ENCODE peak calls at places on chromosomes 2 and 18, in six cellular contexts. One of them, this sample, is unnamed.

GRCh38 chr2:63440612-63441011 is 147.7 kb downstream of the WDPCP start:
- DNase-seq in IMR-90: peak
- DNase-seq in H1: no peak
- DNase-seq in H9: no peak
- DNase-seq in neuronal stem cell: no peak
- DNase-seq in trophoblast cell: peak
- DNase-seq in this sample: no peak

GRCh38 chr2:206163251-206163880 is 3.7 kb downstream of the EEF1B2 start:
- DNase-seq in IMR-90: no peak
- DNase-seq in trophoblast cell: no peak
- DNase-seq in H9: no peak
- DNase-seq in neuronal stem cell: no peak
- DNase-seq in H1: no peak
- DNase-seq in this sample: no peak

GRCh38 chr2:205376071-205376470 is 306.2 kb upstream of the NRP2 start:
- DNase-seq in IMR-90: no peak
- DNase-seq in neuronal stem cell: no peak
- DNase-seq in H9: no peak
- DNase-seq in trophoblast cell: no peak
- DNase-seq in H1: no peak
- DNase-seq in this sample: no peak

GRCh38 chr2:224401641-224402342 is at the start of gene FAM124B:
- DNase-seq in H1: no peak
- DNase-seq in H9: no peak
- DNase-seq in neuronal stem cell: no peak
- DNase-seq in trophoblast cell: peak
- DNase-seq in IMR-90: peak
- DNase-seq in this sample: peak

GRCh38 chr18:11146238-11146946 is 3.0 kb downstream of the PIEZO2 start:
- DNase-seq in IMR-90: no peak
- DNase-seq in H1: no peak
- DNase-seq in neuronal stem cell: no peak
- DNase-seq in trophoblast cell: no peak
- DNase-seq in H9: peak
- DNase-seq in this sample: no peak

GRCh38 chr18:75422341-75422910 is 5.1 kb downstream of the SMIM21 start:
- DNase-seq in IMR-90: peak
- DNase-seq in H9: no peak
- DNase-seq in neuronal stem cell: no peak
- DNase-seq in H1: no peak
- DNase-seq in trophoblast cell: no peak
- DNase-seq in this sample: no peak

GRCh38 chr2:63049291-63050185 is 1.1 kb upstream of the OTX1 start:
- DNase-seq in IMR-90: peak
- DNase-seq in H9: peak
- DNase-seq in H1: no peak
- DNase-seq in trophoblast cell: no peak
- DNase-seq in neuronal stem cell: peak
- DNase-seq in this sample: peak

GRCh38 chr2:127361929-127362328 is 25.8 kb downstream of the MAP3K2 start:
- DNase-seq in neuronal stem cell: no peak
- DNase-seq in H1: no peak
- DNase-seq in IMR-90: peak
- DNase-seq in H9: no peak
- DNase-seq in trophoblast cell: no peak
- DNase-seq in this sample: no peak

GRCh38 chr2:239168575-239168974 is 232.2 kb downstream of the HDAC4 start:
- DNase-seq in H1: no peak
- DNase-seq in trophoblast cell: no peak
- DNase-seq in IMR-90: no peak
- DNase-seq in H9: no peak
- DNase-seq in neuronal stem cell: no peak
- DNase-seq in this sample: no peak

GRCh38 chr18:54946149-54946581 is 13.1 kb downstream of the CCDC68 start:
- DNase-seq in neuronal stem cell: no peak
- DNase-seq in H1: no peak
- DNase-seq in H9: no peak
- DNase-seq in trophoblast cell: peak
- DNase-seq in IMR-90: peak
- DNase-seq in this sample: peak

GRCh38 chr18:54942569-54942968 is 16.7 kb downstream of the CCDC68 start:
- DNase-seq in H9: no peak
- DNase-seq in neuronal stem cell: no peak
- DNase-seq in IMR-90: no peak
- DNase-seq in H1: no peak
- DNase-seq in trophoblast cell: peak
- DNase-seq in this sample: no peak

GRCh38 chr18:54947115-54947514 is 12.1 kb downstream of the CCDC68 start:
- DNase-seq in trophoblast cell: no peak
- DNase-seq in IMR-90: no peak
- DNase-seq in H9: no peak
- DNase-seq in H1: no peak
- DNase-seq in neuronal stem cell: no peak
- DNase-seq in this sample: no peak

GRCh38 chr18:54948350-54948837 is 10.9 kb downstream of the CCDC68 start:
- DNase-seq in H1: no peak
- DNase-seq in trophoblast cell: no peak
- DNase-seq in IMR-90: peak
- DNase-seq in H9: no peak
- DNase-seq in neuronal stem cell: no peak
- DNase-seq in this sample: peak

DNA sequence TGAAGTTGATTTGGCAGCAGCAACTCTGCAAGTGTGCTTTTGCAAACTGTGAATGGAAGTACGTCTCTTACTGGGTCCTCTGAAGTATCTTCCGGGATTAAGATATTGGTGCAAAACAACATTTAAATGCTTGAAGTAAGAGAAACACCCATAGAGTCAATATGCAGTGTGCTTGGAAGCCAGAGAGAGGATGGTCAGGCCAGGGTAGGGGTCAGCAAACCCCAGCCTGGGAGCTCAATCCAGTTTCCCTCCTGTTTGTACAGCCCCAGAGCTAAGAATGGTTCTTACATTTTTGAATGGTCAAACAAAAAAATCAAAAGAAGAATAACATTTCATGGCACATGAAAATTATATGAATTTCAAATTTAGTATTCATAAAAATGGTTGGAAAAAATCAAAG is 13.5 kb downstream of the CCDC68 start:
- DNase-seq in trophoblast cell: no peak
- DNase-seq in neuronal stem cell: no peak
- DNase-seq in H9: no peak
- DNase-seq in H1: no peak
- DNase-seq in IMR-90: no peak
- DNase-seq in this sample: no peak
- H3K27ac ChIP-seq in trophoblast cell: no peak
- H3K27ac ChIP-seq in neuronal stem cell: no peak
- H3K27ac ChIP-seq in H9: no peak
- H3K27ac ChIP-seq in H1: no peak
- H3K27ac ChIP-seq in IMR-90: peak
- H3K27ac ChIP-seq in this sample: no peak

DNA sequence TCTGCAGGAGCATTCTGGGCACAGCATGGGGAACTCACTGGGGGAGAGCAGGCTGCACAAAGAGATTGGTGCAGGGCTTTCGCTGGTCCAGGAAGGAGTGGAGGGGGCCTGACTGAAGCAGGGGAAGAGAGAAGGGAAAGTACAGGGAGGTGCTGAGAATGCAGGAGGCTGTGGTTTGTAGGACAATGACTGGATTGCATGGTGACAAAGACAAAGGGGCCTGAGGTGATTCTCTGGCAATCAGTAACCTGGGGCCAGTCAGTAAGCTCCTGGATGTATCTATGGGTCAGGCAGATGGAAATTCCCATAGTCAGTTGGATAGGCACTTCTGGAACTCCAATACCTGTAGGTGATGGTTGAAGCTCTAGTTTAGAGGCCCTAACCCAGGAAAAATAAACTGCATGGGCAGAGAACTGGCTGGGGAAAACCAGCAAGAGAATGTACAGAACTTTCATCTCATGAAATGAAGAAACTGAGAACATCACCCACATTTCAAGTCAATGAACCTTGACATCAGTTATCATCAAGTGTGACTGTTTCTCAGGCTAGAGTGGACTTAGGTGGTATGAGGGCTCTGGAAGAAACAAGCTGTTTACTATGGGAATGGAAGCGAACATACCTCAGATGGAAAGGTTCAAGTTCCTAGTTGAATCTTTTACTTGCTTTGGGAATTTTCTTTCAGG is 193.2 kb downstream of the TPGS2 start:
- DNase-seq in H9: no peak
- DNase-seq in neuronal stem cell: no peak
- DNase-seq in trophoblast cell: peak
- DNase-seq in H1: no peak
- DNase-seq in IMR-90: no peak
- DNase-seq in this sample: no peak
- H4K91ac ChIP-seq in H9: no peak
- H4K91ac ChIP-seq in neuronal stem cell: no peak
- H4K91ac ChIP-seq in trophoblast cell: no peak
- H4K91ac ChIP-seq in H1: no peak
- H4K91ac ChIP-seq in IMR-90: no peak
- H4K91ac ChIP-seq in this sample: no peak

DNA sequence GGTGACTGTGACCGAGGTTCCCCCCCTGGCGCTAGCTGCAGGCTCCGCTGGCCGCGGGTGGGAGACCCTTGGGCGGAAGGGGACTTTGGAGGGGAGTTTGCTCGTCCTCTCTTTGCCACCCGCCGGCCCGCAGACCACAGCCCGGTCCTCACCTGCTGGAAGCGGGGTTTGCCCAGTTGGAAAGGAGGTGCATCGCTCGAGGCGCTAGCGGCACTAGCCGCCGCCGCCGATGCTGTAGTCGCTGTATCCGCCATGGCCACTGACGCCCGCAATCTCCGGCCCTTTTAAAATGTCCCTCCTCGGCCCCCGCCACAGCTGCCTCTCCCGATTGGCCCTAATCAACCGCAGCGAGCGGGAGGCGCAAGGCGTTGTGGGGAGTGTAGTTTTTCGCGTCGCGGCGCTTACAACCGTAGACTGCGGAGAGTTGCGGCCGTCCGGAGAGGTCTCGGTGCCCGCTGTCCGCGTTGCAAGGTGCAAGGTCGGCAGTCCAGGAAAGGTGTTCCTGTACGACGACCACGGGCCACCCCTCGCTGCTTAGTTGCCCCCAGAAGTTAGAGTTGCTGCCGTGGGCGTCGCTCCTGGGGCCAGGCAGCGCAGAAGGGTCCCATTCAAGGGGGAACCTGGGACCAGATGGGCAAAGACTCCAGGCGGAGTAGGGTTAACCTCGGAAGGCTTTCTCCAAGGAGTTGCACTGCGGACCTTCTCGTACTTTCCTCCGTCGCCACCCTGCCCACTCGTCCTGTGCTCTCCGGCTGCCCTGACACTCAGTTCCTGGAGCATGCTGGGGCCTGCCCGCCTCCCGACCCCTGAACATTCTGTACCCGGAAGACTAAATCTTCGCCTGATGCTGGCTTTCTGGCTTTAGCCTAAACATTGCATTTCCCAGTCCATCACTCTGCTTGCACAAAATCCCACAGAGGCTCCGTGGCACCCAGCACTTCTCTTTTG is at the start of gene SFXN5:
- DNase-seq in IMR-90: peak
- DNase-seq in H9: peak
- DNase-seq in H1: peak
- DNase-seq in trophoblast cell: peak
- DNase-seq in neuronal stem cell: peak
- DNase-seq in this sample: peak
- H3K23ac ChIP-seq in IMR-90: peak
- H3K23ac ChIP-seq in H9: no peak
- H3K23ac ChIP-seq in H1: no peak
- H3K23ac ChIP-seq in trophoblast cell: no peak
- H3K23ac ChIP-seq in neuronal stem cell: peak
- H3K23ac ChIP-seq in this sample: peak

GRCh38 chr2:160862226-160862625 is 298.0 kb upstream of the TANK start:
- DNase-seq in H9: no peak
- DNase-seq in trophoblast cell: no peak
- DNase-seq in H1: no peak
- DNase-seq in IMR-90: no peak
- DNase-seq in neuronal stem cell: no peak
- DNase-seq in this sample: no peak
- H3K27ac ChIP-seq in H9: no peak
- H3K27ac ChIP-seq in trophoblast cell: no peak
- H3K27ac ChIP-seq in H1: no peak
- H3K27ac ChIP-seq in IMR-90: no peak
- H3K27ac ChIP-seq in neuronal stem cell: no peak
- H3K27ac ChIP-seq in this sample: no peak

DNA sequence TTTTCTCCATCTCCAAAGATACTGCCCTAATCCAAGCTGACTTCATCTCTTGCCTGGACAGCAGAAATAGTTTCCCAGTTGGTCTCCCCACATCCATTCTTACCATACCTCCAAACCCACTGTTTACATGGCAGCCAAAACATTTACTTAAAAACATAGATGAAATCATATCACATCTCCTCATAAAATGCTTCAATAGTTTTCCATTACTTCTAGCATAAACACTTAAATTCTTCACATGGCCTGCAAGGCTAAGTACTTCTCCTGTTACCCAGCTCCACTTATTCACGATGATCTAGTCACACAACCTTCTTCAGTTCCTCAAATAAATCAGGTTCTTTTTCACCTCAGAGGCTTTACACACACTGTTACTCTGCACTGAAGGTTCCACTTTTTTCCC is 185.8 kb upstream of the ACVR2A start:
- DNase-seq in H9: no peak
- DNase-seq in neuronal stem cell: no peak
- DNase-seq in IMR-90: peak
- DNase-seq in H1: no peak
- DNase-seq in trophoblast cell: no peak
- DNase-seq in this sample: peak
- H4K91ac ChIP-seq in H9: no peak
- H4K91ac ChIP-seq in neuronal stem cell: no peak
- H4K91ac ChIP-seq in IMR-90: no peak
- H4K91ac ChIP-seq in H1: no peak
- H4K91ac ChIP-seq in trophoblast cell: no peak
- H4K91ac ChIP-seq in this sample: no peak

GRCh38 chr2:226720948-226721347 is 78.7 kb downstream of the IRS1 start:
- DNase-seq in trophoblast cell: no peak
- DNase-seq in IMR-90: no peak
- DNase-seq in H9: no peak
- DNase-seq in neuronal stem cell: no peak
- DNase-seq in H1: no peak
- DNase-seq in this sample: no peak

GRCh38 chr2:226726546-226726945 is 73.1 kb downstream of the IRS1 start:
- DNase-seq in IMR-90: peak
- DNase-seq in H1: no peak
- DNase-seq in trophoblast cell: no peak
- DNase-seq in neuronal stem cell: no peak
- DNase-seq in H9: no peak
- DNase-seq in this sample: no peak

GRCh38 chr2:226725096-226725495 is 74.5 kb downstream of the IRS1 start:
- DNase-seq in H1: no peak
- DNase-seq in IMR-90: peak
- DNase-seq in H9: no peak
- DNase-seq in trophoblast cell: no peak
- DNase-seq in neuronal stem cell: no peak
- DNase-seq in this sample: peak

GRCh38 chr2:226717719-226718118 is 81.9 kb downstream of the IRS1 start:
- DNase-seq in IMR-90: no peak
- DNase-seq in H9: no peak
- DNase-seq in trophoblast cell: no peak
- DNase-seq in neuronal stem cell: no peak
- DNase-seq in H1: no peak
- DNase-seq in this sample: no peak

GRCh38 chr2:226721541-226721940 is 78.1 kb downstream of the IRS1 start:
- DNase-seq in trophoblast cell: no peak
- DNase-seq in IMR-90: peak
- DNase-seq in H9: no peak
- DNase-seq in neuronal stem cell: no peak
- DNase-seq in H1: no peak
- DNase-seq in this sample: no peak
- H3K23ac ChIP-seq in trophoblast cell: no peak
- H3K23ac ChIP-seq in IMR-90: no peak
- H3K23ac ChIP-seq in H9: no peak
- H3K23ac ChIP-seq in neuronal stem cell: no peak
- H3K23ac ChIP-seq in H1: no peak
- H3K23ac ChIP-seq in this sample: no peak

This sample was measured in mesenchymal stem cell.